ENCODE peak calls at places on chromosome 15, in ten cellular contexts. U is fibroblast of mammary gland; H is cardiac fibroblast; G is OCI-LY7; W is neural progenitor cell; Z is GM23338; C is GM06990; Q is CD8-positive, alpha-beta T cell; X is A549; F is BJ. S is an unnamed sample.
A peak's percentile ranks its signal among the peaks of the same experiment; 100 is the strongest.

GRCh38 chr15:76337739-76338554 is 1.4 kb downstream of the ISL2 start:
- DNase-seq in F (no peak), Q (no peak), Z (peak; percentile 59), C (peak; percentile 55), G (peak; percentile 29), U (no peak), W (peak; percentile 75), X (no peak), H (no peak), S (no peak)

GRCh38 chr15:78394981-78395619 is 42.9 kb upstream of the IREB2 start:
- DNase-seq in W (peak; percentile 83), F (no peak), Q (no peak), G (no peak), H (no peak), Z (peak; percentile 57), X (no peak), C (no peak), U (no peak), S (peak; percentile 68)

GRCh38 chr15:47674576-47675232 is 42.6 kb upstream of the SEMA6D start:
- DNase-seq in C (no peak), H (no peak), Q (no peak), U (no peak), Z (no peak), W (peak; percentile 58), X (no peak), G (no peak), F (no peak), S (no peak)

GRCh38 chr15:69194854-69195253 is 34.4 kb downstream of the GLCE start:
- DNase-seq in Z (no peak), C (no peak), U (no peak), X (no peak), W (no peak), H (no peak), F (no peak), Q (no peak), G (no peak), S (no peak)

GRCh38 chr15:94523873-94524272 is 292.5 kb downstream of the MCTP2 start:
- DNase-seq in C (no peak), X (no peak), H (no peak), U (no peak), Q (no peak), W (no peak), G (no peak), Z (peak; percentile 3), F (no peak), S (no peak)

GRCh38 chr15:75061272-75061671 is 37.9 kb downstream of the PPCDC start:
- DNase-seq in U (peak; percentile 55), Q (no peak), H (peak; percentile 47), X (no peak), G (no peak), C (no peak), W (no peak), Z (no peak), F (no peak), S (peak; percentile 18)

GRCh38 chr15:72117448-72117697 is 577 bp downstream of the MYO9A start:
- DNase-seq in Z (peak; percentile 88), G (peak; percentile 76), C (no peak), H (peak; percentile 84), Q (peak; percentile 46), W (peak; percentile 90), X (peak; percentile 87), U (peak; percentile 70), F (peak; percentile 26), S (peak; percentile 97)

GRCh38 chr15:35777016-35777415 is 231.1 kb upstream of the DPH6 start:
- DNase-seq in G (no peak), Z (no peak), W (no peak), C (no peak), Q (no peak), H (no peak), F (no peak), U (no peak), X (no peak), S (no peak)

GRCh38 chr15:70902105-70902504 is 9.5 kb downstream of the LRRC49 start:
- DNase-seq in X (no peak), H (peak; percentile 92), F (peak; percentile 72), Z (no peak), U (peak; percentile 82), Q (no peak), C (no peak), G (no peak), W (no peak), S (no peak)

GRCh38 chr15:70093481-70094309 is 4.0 kb downstream of the TLE3 start:
- DNase-seq in H (peak; percentile 65), Z (peak; percentile 79), F (no peak), X (no peak), G (no peak), U (peak; percentile 49), C (no peak), Q (no peak), W (no peak), S (peak; percentile 44)

GRCh38 chr15:55407631-55407948 is 569 bp downstream of the CCPG1 start:
- DNase-seq in F (no peak), Z (no peak), H (peak; percentile 49), G (no peak), Q (no peak), W (peak; percentile 35), C (no peak), U (peak; percentile 46), X (peak; percentile 45), S (no peak)

GRCh38 chr15:70856884-70857546 is 3.1 kb upstream of the LARP6 start:
- DNase-seq in G (no peak), F (peak; percentile 98), C (no peak), W (no peak), Q (no peak), Z (no peak), X (no peak), H (peak; percentile 99), U (peak; percentile 99), S (peak; percentile 88)

DNA sequence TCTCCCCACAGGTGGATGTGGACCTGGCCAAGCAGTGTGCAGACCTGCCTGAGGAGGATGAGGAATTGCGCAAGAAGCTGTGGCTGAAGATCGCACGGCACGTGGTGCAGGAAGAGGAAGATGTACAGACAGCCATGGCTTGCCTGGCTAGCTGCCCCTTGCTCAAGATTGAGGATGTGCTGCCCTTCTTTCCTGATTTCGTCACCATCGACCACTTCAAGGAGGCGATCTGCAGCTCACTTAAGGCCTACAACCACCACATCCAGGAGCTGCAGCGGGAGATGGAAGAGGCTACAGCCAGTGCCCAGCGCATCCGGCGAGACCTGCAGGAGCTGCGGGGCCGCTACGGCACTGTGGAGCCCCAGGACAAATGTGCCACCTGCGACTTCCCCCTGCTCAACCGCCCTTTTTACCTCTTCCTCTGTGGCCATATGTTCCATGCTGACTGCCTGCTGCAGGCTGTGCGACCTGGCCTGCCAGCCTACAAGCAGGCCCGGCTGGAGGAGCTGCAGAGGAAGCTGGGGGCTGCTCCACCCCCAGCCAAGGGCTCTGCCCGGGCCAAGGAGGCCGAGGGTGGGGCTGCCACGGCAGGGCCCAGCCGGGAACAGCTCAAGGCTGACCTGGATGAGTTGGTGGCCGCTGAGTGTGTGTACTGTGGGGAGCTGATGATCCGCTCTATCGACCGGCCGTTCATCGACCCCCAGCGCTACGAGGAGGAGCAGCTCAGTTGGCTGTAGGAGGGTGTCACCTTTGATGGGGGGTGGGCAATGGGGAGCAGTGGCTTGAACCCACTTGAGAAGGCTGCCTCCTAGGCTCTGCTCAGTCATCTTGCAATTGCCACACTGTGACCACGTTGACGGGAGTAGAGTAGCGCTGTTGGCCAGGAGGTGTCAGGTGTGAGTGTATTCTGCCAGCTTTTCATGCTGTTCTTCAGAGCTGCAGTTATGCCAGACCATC is 8.6 kb downstream of the VPS18 start:
- DNase-seq in X (no peak), Q (no peak), Z (no peak), U (peak; percentile 42), G (peak; percentile 80), F (no peak), W (peak; percentile 2), H (peak; percentile 28), C (no peak), S (peak; percentile 92)
- H3K4me3 ChIP-seq in X (no peak overlapping the region), Q (no peak overlapping the region), Z (no peak overlapping the region), U (no peak overlapping the region), G (peak overlapping the region; percentile 42), F (no peak overlapping the region), W (no peak overlapping the region), H (no peak overlapping the region), C (no peak overlapping the region), S (no peak overlapping the region)

DNA sequence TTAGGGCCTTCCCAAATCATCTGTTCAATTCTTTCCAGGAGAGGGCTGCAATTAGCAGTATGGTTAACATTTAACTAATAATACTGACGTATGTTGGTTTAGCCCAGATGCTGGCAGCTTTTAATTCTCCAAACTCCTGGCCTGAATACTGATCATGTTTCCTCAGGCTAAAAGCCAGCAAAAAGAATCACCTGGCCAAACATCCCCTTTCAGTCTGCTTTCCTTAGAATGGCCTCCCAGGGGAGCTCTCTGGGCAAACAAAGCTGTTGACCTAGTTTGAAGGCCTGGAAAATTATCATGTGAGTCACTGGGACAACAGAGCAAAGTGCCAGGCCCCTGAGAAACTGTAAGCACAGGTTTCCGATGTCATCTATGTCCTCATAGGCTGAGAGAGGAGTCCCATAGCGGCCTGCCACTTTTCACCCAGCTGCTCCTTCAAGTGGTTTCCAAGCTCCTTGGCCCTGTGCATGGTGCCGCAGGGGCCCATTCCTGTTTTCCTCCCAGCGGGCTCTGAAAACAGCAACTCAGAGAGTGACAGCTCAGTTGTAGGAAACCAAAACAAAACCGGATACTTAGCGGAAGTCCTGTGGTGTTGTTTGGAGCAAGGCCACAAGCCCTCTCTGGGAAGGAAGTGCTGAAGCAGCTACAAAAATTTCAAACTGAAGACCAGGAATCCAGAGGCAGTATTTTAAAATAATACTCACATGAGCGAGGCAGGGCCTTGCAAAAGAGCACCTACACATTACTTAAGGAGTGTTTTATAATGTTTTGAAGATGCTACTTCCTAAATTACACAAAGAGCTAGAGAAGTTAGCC is 36.5 kb upstream of the RAB11A start:
- DNase-seq in X (peak; percentile 99), W (peak; percentile 45), Q (peak; percentile 26), U (peak; percentile 97), H (peak; percentile 99), Z (peak; percentile 94), G (peak; percentile 13), C (peak; percentile 70), F (peak; percentile 65), S (peak; percentile 90)
- TF ChIP-seq CTCF in X (peak; percentile 26), W (no peak), Q (no peak), U (peak; percentile 16), H (no peak), Z (no peak), G (no peak), C (no peak), F (peak; percentile 36), S (no peak)

GRCh38 chr15:25863968-25864580 is 947 bp upstream of the ATP10A start:
- DNase-seq in G (no peak), U (no peak), C (no peak), F (no peak), W (no peak), Z (no peak), H (no peak), X (no peak), Q (no peak), S (no peak)
- H3K4me3 ChIP-seq in G (no peak overlapping the region), U (no peak overlapping the region), C (no peak overlapping the region), F (peak overlapping the region; percentile 71), W (peak overlapping the region; percentile 69), Z (peak overlapping the region; percentile 72), H (no peak overlapping the region), X (peak overlapping the region; percentile 70), Q (no peak overlapping the region), S (no peak overlapping the region)

DNA sequence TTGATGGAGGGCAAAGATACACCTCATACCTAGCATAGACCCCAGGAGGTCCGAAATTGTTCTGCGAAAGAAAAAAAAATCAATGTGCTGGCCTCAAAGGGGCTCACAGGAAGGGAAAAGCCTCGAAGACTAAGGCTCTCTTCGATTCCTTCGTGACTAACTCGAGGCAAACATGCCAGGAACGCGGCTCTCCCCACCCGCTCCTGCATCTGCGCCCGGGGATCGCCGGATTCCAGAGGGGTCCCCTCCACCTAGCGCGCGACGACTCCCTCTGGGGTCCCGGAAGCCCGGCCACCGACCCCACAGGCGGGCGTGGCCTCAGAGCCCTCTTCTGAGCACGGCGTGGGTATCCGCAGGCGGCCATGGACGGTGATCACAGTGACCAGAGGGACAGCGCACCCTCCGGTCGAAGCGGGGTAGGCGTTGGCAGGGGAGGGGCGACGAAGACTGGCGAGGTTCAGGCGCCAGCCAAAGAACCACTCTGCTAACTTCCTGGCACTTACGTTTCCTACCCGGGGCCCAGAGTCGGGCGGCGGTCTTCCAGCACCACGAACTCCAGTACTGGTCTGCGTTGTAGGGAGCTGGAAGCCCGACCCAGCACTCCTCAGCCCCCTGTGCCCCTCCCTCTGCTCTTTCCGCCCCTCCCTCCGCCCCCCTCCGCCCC is 517 bp upstream of the EIF3J start:
- DNase-seq in H (peak; percentile 75), W (peak; percentile 95), Q (no peak), Z (peak; percentile 95), F (peak; percentile 15), U (peak; percentile 58), X (peak; percentile 72), G (no peak), C (peak; percentile 86), S (peak; percentile 84)
- TF ChIP-seq CTCF in H (peak; percentile 51), W (peak; percentile 55), Q (peak; percentile 21), Z (peak; percentile 47), F (peak; percentile 70), U (peak; percentile 41), X (no peak), G (peak; percentile 35), C (peak; percentile 51), S (no peak)

S was measured in lower leg skin.